ENCODE peak calls at places on chromosomes 4 and X, in nine cellular contexts. Y is IMR-90, C is foreskin fibroblast, D is lower lobe of right lung, T is A673, F is MM.1S, I is fibroblast of lung, S is fibroblast of pulmonary artery, A is lower leg skin. B is an unnamed sample.

GRCh38 chr4:95155759-95156451 is 392.9 kb downstream of the UNC5C start:
- DNase-seq in Y (peak; percentile 41), C (no peak), D (no peak), T (peak; percentile 42), F (peak; percentile 42), I (peak; percentile 60), S (peak; percentile 62), A (no peak), B (no peak)

GRCh38 chr4:168995537-168996295 is 14.3 kb downstream of the CBR4 start:
- DNase-seq in Y (peak; percentile 19), C (no peak), D (no peak), T (peak; percentile 27), F (no peak), I (no peak), S (peak; percentile 44), A (no peak), B (no peak)

GRCh38 chr4:129322947-129323346 is 227.0 kb downstream of the C4orf33 start:
- DNase-seq in Y (no peak), C (no peak), D (no peak), T (no peak), F (no peak), I (no peak), S (no peak), A (no peak), B (no peak)

GRCh38 chrX:21974011-21974385 is 33.5 kb downstream of the SMS start:
- DNase-seq in Y (no peak), C (no peak), D (no peak), T (no peak), F (no peak), I (peak; percentile 46), S (no peak), A (no peak), B (no peak)

GRCh38 chr4:41359836-41360213 is 103.1 kb downstream of the UCHL1 start:
- DNase-seq in Y (no peak), C (no peak), D (no peak), T (no peak), F (no peak), I (no peak), S (no peak), A (no peak), B (no peak)

GRCh38 chrX:101359966-101360365 is 11.4 kb upstream of the TIMM8A start:
- DNase-seq in Y (peak; percentile 52), C (peak; percentile 16), D (no peak), T (no peak), F (no peak), I (peak; percentile 8), S (peak; percentile 9), A (no peak), B (no peak)

GRCh38 chrX:39654183-39654925 is 443.4 kb downstream of the BCOR start:
- DNase-seq in Y (no peak), C (no peak), D (no peak), T (peak; percentile 16), F (no peak), I (no peak), S (no peak), A (no peak), B (no peak)

GRCh38 chr4:36269533-36269932 is 11.9 kb upstream of the DTHD1 start:
- DNase-seq in Y (no peak), C (no peak), D (no peak), T (no peak), F (no peak), I (no peak), S (no peak), A (no peak), B (no peak)

GRCh38 chrX:106404512-106404911 is 207.3 kb upstream of the RADX start:
- DNase-seq in Y (no peak), C (no peak), D (no peak), T (no peak), F (no peak), I (no peak), S (peak; percentile 1), A (no peak), B (no peak)

GRCh38 chrX:131792789-131793462 is 230.2 kb upstream of the STK26 start:
- DNase-seq in Y (peak; percentile 93), C (peak; percentile 26), D (no peak), T (peak; percentile 91), F (peak; percentile 89), I (peak; percentile 81), S (no peak), A (peak; percentile 97), B (no peak)

GRCh38 chrX:22323541-22323940 is 50.8 kb downstream of the CBLL2 start:
- DNase-seq in Y (peak; percentile 77), C (peak; percentile 33), D (no peak), T (no peak), F (no peak), I (peak; percentile 81), S (peak; percentile 61), A (no peak), B (no peak)

GRCh38 chr4:1554876-1555265 is 129.2 kb downstream of the FAM53A start:
- DNase-seq in Y (no peak), C (no peak), D (no peak), T (no peak), F (no peak), I (no peak), S (no peak), A (no peak), B (no peak)

GRCh38 chr4:566508-567295 is 9.4 kb downstream of the TMEM271 start:
- DNase-seq in Y (peak; percentile 5), C (no peak), D (no peak), T (no peak), F (no peak), I (no peak), S (no peak), A (no peak), B (no peak)

GRCh38 chrX:150548251-150548650 is 20.2 kb upstream of the MTM1 start:
- DNase-seq in Y (no peak), C (no peak), D (no peak), T (no peak), F (no peak), I (no peak), S (no peak), A (no peak), B (no peak)

GRCh38 chrX:43003939-43004338 is 226.0 kb upstream of the PPP1R2C start:
- DNase-seq in Y (no peak), C (no peak), D (no peak), T (no peak), F (no peak), I (no peak), S (no peak), A (no peak), B (no peak)

GRCh38 chrX:44946771-44947170 is 73.8 kb downstream of the KDM6A start:
- DNase-seq in Y (peak; percentile 23), C (peak; percentile 3), D (no peak), T (peak; percentile 29), F (no peak), I (peak; percentile 23), S (peak; percentile 58), A (no peak), B (no peak)

DNA sequence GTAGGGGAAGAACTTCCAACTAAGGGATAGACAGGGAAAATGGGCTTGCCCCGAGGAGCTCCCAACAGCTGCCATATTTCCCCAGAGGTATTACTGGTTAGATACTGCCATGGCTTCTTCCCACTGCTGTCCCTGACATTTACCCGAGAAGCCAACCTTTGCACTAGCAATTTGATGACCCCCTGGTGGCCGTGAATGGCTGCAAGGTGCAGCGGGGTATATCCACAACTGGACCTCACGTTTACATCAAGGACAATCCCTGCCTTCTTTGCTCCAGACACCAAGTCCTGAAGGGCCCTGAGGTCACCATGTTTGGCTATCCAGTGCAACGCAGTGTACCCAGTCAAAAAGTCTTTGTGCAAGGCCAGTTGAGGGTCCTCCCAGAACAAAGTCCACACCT is 2.3 kb downstream of the SOWAHB start:
- DNase-seq in Y (no peak), C (no peak), D (no peak), T (no peak), F (no peak), I (no peak), S (no peak), A (no peak), B (no peak)
- TF ChIP-seq CTCF in Y (no peak), C (no peak), D (no peak), T (no peak), F (no peak), I (no peak), S (no peak), A (no peak), B (peak; percentile 32)

DNA sequence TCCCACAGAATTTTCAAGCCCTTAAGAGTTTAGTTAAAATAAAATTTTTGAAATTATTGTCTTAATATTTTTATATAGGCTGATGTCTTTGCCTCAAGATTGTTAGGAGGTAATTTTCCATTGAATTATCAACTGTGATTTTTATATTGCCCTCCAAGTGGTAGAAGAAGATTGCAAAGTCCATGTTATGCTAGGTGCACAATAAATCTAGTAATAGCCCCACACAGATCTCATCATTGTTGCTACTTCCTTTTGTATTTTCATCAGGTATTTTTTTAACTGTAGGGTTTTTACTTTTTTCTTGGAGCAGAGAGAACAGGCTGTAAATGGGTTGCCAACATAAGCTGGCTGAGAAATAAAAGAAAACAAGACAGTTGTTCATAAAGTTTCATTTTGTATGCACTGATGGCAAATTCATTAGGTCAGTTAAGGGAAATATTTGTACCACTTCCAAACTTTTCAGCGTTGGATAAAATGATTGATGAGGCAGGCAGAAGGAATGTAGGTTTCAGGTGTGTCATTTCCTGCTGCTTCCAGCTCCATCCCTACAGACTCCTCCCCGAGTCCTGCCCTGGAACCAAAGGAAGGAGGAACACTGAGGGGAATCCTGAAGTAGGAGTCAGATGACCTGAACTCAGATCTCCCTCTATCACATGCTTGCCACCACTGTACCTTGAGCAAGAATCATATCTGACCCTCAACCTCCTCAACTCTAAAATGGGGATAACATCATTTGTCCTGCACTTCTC is 105.5 kb downstream of the PRRG1 start:
- DNase-seq in Y (peak; percentile 29), C (peak; percentile 7), D (no peak), T (no peak), F (no peak), I (peak; percentile 76), S (peak; percentile 62), A (no peak), B (no peak)
- H3K4me3 ChIP-seq in Y (no peak overlapping the region), C (no peak overlapping the region), D (no peak overlapping the region), T (no peak overlapping the region), F (no peak overlapping the region), I (no peak overlapping the region), S (no peak overlapping the region), A (no peak overlapping the region), B (no peak overlapping the region)

GRCh38 chrX:125436855-125437254 is 117.2 kb downstream of the TEX13C start:
- DNase-seq in Y (no peak), C (no peak), D (no peak), T (peak; percentile 50), F (peak; percentile 54), I (no peak), S (peak; percentile 15), A (no peak), B (no peak)
- TF ChIP-seq CTCF in Y (peak; percentile 12), C (no peak), D (peak; percentile 26), T (peak; percentile 65), F (peak; percentile 50), I (no peak), S (peak; percentile 5), A (no peak), B (peak; percentile 17)

GRCh38 chr4:25913851-25914669 is at the start of gene SMIM20:
- DNase-seq in Y (peak; percentile 86), C (peak; percentile 85), D (peak; percentile 93), T (peak; percentile 82), F (peak; percentile 90), I (peak; percentile 79), S (peak; percentile 91), A (peak; percentile 97), B (peak; percentile 68)
- H3K4me3 ChIP-seq in Y (peak within 1 kb of the TSS; percentile 54), C (peak within 1 kb of the TSS; percentile 97), D (peak within 1 kb of the TSS; percentile 67), T (peak within 1 kb of the TSS; percentile 68), F (peak within 1 kb of the TSS; percentile 80), I (peak within 1 kb of the TSS; percentile 94), S (peak within 1 kb of the TSS; percentile 77), A (peak within 1 kb of the TSS; percentile 55), B (peak within 1 kb of the TSS; percentile 71)